ENCODE peak calls at places on chromosomes 11 and 22, in six cellular contexts. One of them, this sample, is unnamed.

GRCh38 chr11:57762235-57762866 is 749 bp downstream of the CTNND1 start:
- DNase-seq in PC-9: no peak
- DNase-seq in AG09319: no peak
- DNase-seq in adrenal gland: no peak
- DNase-seq in Peyer's patch: no peak
- DNase-seq in AG04449: no peak
- DNase-seq in this sample: no peak

GRCh38 chr11:130872961-130873360 is 43.3 kb downstream of the SNX19 start:
- DNase-seq in PC-9: no peak
- DNase-seq in AG09319: peak
- DNase-seq in adrenal gland: peak
- DNase-seq in Peyer's patch: no peak
- DNase-seq in AG04449: no peak
- DNase-seq in this sample: no peak

GRCh38 chr11:2891291-2891690 is 5.7 kb upstream of the CDKN1C start:
- DNase-seq in PC-9: no peak
- DNase-seq in AG09319: no peak
- DNase-seq in adrenal gland: no peak
- DNase-seq in Peyer's patch: no peak
- DNase-seq in AG04449: no peak
- DNase-seq in this sample: no peak

GRCh38 chr11:47288066-47288465 is 18.1 kb downstream of the MADD start:
- DNase-seq in PC-9: no peak
- DNase-seq in AG09319: no peak
- DNase-seq in adrenal gland: no peak
- DNase-seq in Peyer's patch: no peak
- DNase-seq in AG04449: no peak
- DNase-seq in this sample: no peak

GRCh38 chr22:45319319-45319675 is 9.6 kb downstream of the FAM118A start:
- DNase-seq in PC-9: no peak
- DNase-seq in AG09319: no peak
- DNase-seq in adrenal gland: no peak
- DNase-seq in Peyer's patch: no peak
- DNase-seq in AG04449: no peak
- DNase-seq in this sample: no peak

GRCh38 chr11:121106812-121107211 is 5.8 kb downstream of the TECTA start:
- DNase-seq in PC-9: no peak
- DNase-seq in AG09319: no peak
- DNase-seq in adrenal gland: no peak
- DNase-seq in Peyer's patch: no peak
- DNase-seq in AG04449: no peak
- DNase-seq in this sample: no peak

GRCh38 chr11:60925685-60926267 is 1.5 kb downstream of the TMEM132A start:
- DNase-seq in PC-9: peak
- DNase-seq in AG09319: no peak
- DNase-seq in adrenal gland: no peak
- DNase-seq in Peyer's patch: peak
- DNase-seq in AG04449: peak
- DNase-seq in this sample: no peak

GRCh38 chr22:35900483-35901168 is 128.0 kb downstream of the RBFOX2 start:
- DNase-seq in PC-9: peak
- DNase-seq in AG09319: no peak
- DNase-seq in adrenal gland: no peak
- DNase-seq in Peyer's patch: no peak
- DNase-seq in AG04449: no peak
- DNase-seq in this sample: no peak

GRCh38 chr11:11958403-11958802 is 50.0 kb downstream of the DKK3 start:
- DNase-seq in PC-9: no peak
- DNase-seq in AG09319: no peak
- DNase-seq in adrenal gland: no peak
- DNase-seq in Peyer's patch: no peak
- DNase-seq in AG04449: no peak
- DNase-seq in this sample: no peak

GRCh38 chr11:71357414-71357813 is 90.8 kb downstream of the DHCR7 start:
- DNase-seq in PC-9: no peak
- DNase-seq in AG09319: no peak
- DNase-seq in adrenal gland: no peak
- DNase-seq in Peyer's patch: peak
- DNase-seq in AG04449: no peak
- DNase-seq in this sample: no peak

GRCh38 chr11:23205156-23205871 is 345.0 kb upstream of the CCDC179 start:
- DNase-seq in PC-9: no peak
- DNase-seq in AG09319: no peak
- DNase-seq in adrenal gland: no peak
- DNase-seq in Peyer's patch: no peak
- DNase-seq in AG04449: peak
- DNase-seq in this sample: no peak

GRCh38 chr11:59157433-59157832 is 14.5 kb upstream of the DTX4 start:
- DNase-seq in PC-9: no peak
- DNase-seq in AG09319: no peak
- DNase-seq in adrenal gland: no peak
- DNase-seq in Peyer's patch: no peak
- DNase-seq in AG04449: no peak
- DNase-seq in this sample: no peak

GRCh38 chr11:9875862-9876261 is 212.0 kb downstream of the SWAP70 start:
- DNase-seq in PC-9: no peak
- DNase-seq in AG09319: no peak
- DNase-seq in adrenal gland: no peak
- DNase-seq in Peyer's patch: no peak
- DNase-seq in AG04449: no peak
- DNase-seq in this sample: no peak

GRCh38 chr22:35952576-35952975 is 76.0 kb downstream of the RBFOX2 start:
- DNase-seq in PC-9: no peak
- DNase-seq in AG09319: no peak
- DNase-seq in adrenal gland: no peak
- DNase-seq in Peyer's patch: no peak
- DNase-seq in AG04449: no peak
- DNase-seq in this sample: no peak

GRCh38 chr11:83002047-83002446 is 69.7 kb downstream of the RAB30 start:
- DNase-seq in PC-9: no peak
- DNase-seq in AG09319: no peak
- DNase-seq in adrenal gland: no peak
- DNase-seq in Peyer's patch: no peak
- DNase-seq in AG04449: no peak
- DNase-seq in this sample: no peak

GRCh38 chr11:112345166-112345565 is 84.5 kb upstream of the PLET1 start:
- DNase-seq in PC-9: peak
- DNase-seq in AG09319: no peak
- DNase-seq in adrenal gland: no peak
- DNase-seq in Peyer's patch: no peak
- DNase-seq in AG04449: no peak
- DNase-seq in this sample: no peak

GRCh38 chr22:43000441-43001175 is 14.3 kb downstream of the PACSIN2 start:
- DNase-seq in PC-9: no peak
- DNase-seq in AG09319: no peak
- DNase-seq in adrenal gland: peak
- DNase-seq in Peyer's patch: no peak
- DNase-seq in AG04449: no peak
- DNase-seq in this sample: no peak

GRCh38 chr11:129973809-129974208 is 28.8 kb downstream of the PRDM10 start:
- DNase-seq in PC-9: no peak
- DNase-seq in AG09319: no peak
- DNase-seq in adrenal gland: no peak
- DNase-seq in Peyer's patch: no peak
- DNase-seq in AG04449: no peak
- DNase-seq in this sample: peak

GRCh38 chr11:123755813-123756212 is 1.5 kb upstream of the OR6X1 start:
- DNase-seq in PC-9: no peak
- DNase-seq in AG09319: no peak
- DNase-seq in adrenal gland: no peak
- DNase-seq in Peyer's patch: no peak
- DNase-seq in AG04449: no peak
- DNase-seq in this sample: no peak

GRCh38 chr11:117094776-117095175 is 3.5 kb downstream of the SIK3 start:
- DNase-seq in PC-9: no peak
- DNase-seq in AG09319: no peak
- DNase-seq in adrenal gland: no peak
- DNase-seq in Peyer's patch: no peak
- DNase-seq in AG04449: no peak
- DNase-seq in this sample: no peak

GRCh38 chr22:36117053-36117554 is 43.5 kb downstream of the APOL3 start:
- DNase-seq in PC-9: no peak
- DNase-seq in AG09319: no peak
- DNase-seq in adrenal gland: no peak
- DNase-seq in Peyer's patch: no peak
- DNase-seq in AG04449: no peak
- DNase-seq in this sample: no peak

GRCh38 chr11:103946793-103947565 is 89.5 kb upstream of the DDI1 start:
- DNase-seq in PC-9: no peak
- DNase-seq in AG09319: peak
- DNase-seq in adrenal gland: peak
- DNase-seq in Peyer's patch: no peak
- DNase-seq in AG04449: no peak
- DNase-seq in this sample: no peak

GRCh38 chr11:112670806-112671570 is 290.2 kb upstream of the NCAM1 start:
- DNase-seq in PC-9: no peak
- DNase-seq in AG09319: no peak
- DNase-seq in adrenal gland: no peak
- DNase-seq in Peyer's patch: no peak
- DNase-seq in AG04449: no peak
- DNase-seq in this sample: no peak

GRCh38 chr11:130852589-130852988 is 63.7 kb downstream of the SNX19 start:
- DNase-seq in PC-9: no peak
- DNase-seq in AG09319: no peak
- DNase-seq in adrenal gland: no peak
- DNase-seq in Peyer's patch: no peak
- DNase-seq in AG04449: no peak
- DNase-seq in this sample: no peak

GRCh38 chr11:70826950-70827349 is 425.4 kb downstream of the SHANK2 start:
- DNase-seq in PC-9: no peak
- DNase-seq in AG09319: no peak
- DNase-seq in adrenal gland: peak
- DNase-seq in Peyer's patch: no peak
- DNase-seq in AG04449: no peak
- DNase-seq in this sample: no peak

GRCh38 chr11:77046060-77046501 is 11.9 kb downstream of the B3GNT6 start:
- DNase-seq in PC-9: no peak
- DNase-seq in AG09319: no peak
- DNase-seq in adrenal gland: peak
- DNase-seq in Peyer's patch: peak
- DNase-seq in AG04449: no peak
- DNase-seq in this sample: no peak

GRCh38 chr11:77049081-77049480 is 14.9 kb downstream of the B3GNT6 start:
- DNase-seq in PC-9: no peak
- DNase-seq in AG09319: no peak
- DNase-seq in adrenal gland: no peak
- DNase-seq in Peyer's patch: peak
- DNase-seq in AG04449: no peak
- DNase-seq in this sample: no peak

GRCh38 chr11:77044886-77045285 is 10.7 kb downstream of the B3GNT6 start:
- DNase-seq in PC-9: no peak
- DNase-seq in AG09319: no peak
- DNase-seq in adrenal gland: no peak
- DNase-seq in Peyer's patch: no peak
- DNase-seq in AG04449: no peak
- DNase-seq in this sample: no peak

GRCh38 chr11:77044356-77044755 is 10.2 kb downstream of the B3GNT6 start:
- DNase-seq in PC-9: no peak
- DNase-seq in AG09319: no peak
- DNase-seq in adrenal gland: no peak
- DNase-seq in Peyer's patch: no peak
- DNase-seq in AG04449: no peak
- DNase-seq in this sample: no peak

GRCh38 chr11:77047007-77047927 is 13.1 kb downstream of the B3GNT6 start:
- DNase-seq in PC-9: peak
- DNase-seq in AG09319: peak
- DNase-seq in adrenal gland: peak
- DNase-seq in Peyer's patch: peak
- DNase-seq in AG04449: peak
- DNase-seq in this sample: no peak
- TF ChIP-seq CTCF in PC-9: peak
- TF ChIP-seq CTCF in AG09319: peak
- TF ChIP-seq CTCF in adrenal gland: peak
- TF ChIP-seq CTCF in Peyer's patch: peak
- TF ChIP-seq CTCF in AG04449: peak
- TF ChIP-seq CTCF in this sample: peak

DNA sequence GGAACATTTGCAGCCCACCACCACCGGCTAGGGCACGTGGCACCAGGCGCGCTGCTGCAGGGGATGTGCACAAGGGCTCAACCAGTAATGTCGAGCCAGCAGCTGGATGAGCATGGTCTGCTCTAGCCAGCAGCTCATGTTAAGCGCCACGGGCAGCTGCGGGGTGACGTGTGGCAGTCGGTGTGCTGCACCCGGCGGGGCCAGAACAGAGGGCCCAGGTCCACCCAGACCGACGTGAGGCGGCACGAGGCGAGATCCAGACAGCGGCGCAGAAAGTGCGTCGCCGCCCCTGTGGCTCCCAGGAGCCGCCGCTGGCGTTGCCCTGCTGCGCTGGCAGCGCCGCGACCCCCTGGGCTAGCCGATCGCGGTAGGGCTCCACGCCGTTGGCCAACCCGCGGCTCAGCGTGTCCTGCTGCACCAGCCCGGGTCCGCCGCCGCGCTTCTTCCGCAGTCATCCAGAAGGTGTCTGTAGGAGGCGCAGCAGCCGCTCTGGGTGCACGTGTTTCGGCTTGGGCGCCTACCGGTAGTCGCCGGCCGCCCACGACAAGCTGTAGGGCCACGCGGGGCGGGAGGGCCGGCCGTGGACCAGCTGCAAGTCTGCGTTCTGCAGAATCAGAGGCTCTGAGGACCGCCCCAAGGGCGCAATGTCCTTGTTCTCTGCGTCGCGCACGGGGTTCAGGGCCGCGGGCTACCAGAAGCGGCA is 4.6 kb upstream of the GALR3 start:
- DNase-seq in PC-9: no peak
- DNase-seq in AG09319: no peak
- DNase-seq in adrenal gland: peak
- DNase-seq in Peyer's patch: peak
- DNase-seq in AG04449: no peak
- DNase-seq in this sample: no peak
- TF ChIP-seq CTCF in PC-9: no peak
- TF ChIP-seq CTCF in AG09319: peak
- TF ChIP-seq CTCF in adrenal gland: peak
- TF ChIP-seq CTCF in Peyer's patch: no peak
- TF ChIP-seq CTCF in AG04449: peak
- TF ChIP-seq CTCF in this sample: peak

GRCh38 chr22:21000215-21000986 is 1.5 kb downstream of the THAP7 start:
- DNase-seq in PC-9: no peak
- DNase-seq in AG09319: no peak
- DNase-seq in adrenal gland: no peak
- DNase-seq in Peyer's patch: no peak
- DNase-seq in AG04449: no peak
- DNase-seq in this sample: no peak
- TF ChIP-seq CTCF in PC-9: no peak
- TF ChIP-seq CTCF in AG09319: no peak
- TF ChIP-seq CTCF in adrenal gland: no peak
- TF ChIP-seq CTCF in Peyer's patch: no peak
- TF ChIP-seq CTCF in AG04449: no peak
- TF ChIP-seq CTCF in this sample: no peak

DNA sequence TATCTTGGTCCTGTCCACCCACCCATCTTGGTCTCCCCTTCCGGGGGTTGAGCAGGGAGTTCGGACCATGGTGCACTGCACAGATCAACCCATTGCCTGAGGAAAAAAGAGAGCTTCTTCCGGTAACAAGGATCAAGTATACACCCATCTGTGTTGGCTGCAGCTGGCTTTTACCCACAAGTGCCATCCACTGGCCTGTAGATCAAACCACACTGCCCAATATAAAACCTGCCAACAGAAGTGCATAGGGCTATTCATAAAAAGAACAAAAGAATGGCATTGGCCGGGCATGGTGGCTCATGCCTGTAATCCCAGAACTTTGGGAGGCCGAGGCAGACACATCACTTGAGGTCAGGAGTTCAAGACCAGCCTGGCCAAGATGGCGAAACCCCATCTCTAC is 94.5 kb downstream of the ZC3H12C start:
- DNase-seq in PC-9: no peak
- DNase-seq in AG09319: no peak
- DNase-seq in adrenal gland: no peak
- DNase-seq in Peyer's patch: no peak
- DNase-seq in AG04449: no peak
- DNase-seq in this sample: no peak
- TF ChIP-seq CTCF in PC-9: no peak
- TF ChIP-seq CTCF in AG09319: no peak
- TF ChIP-seq CTCF in adrenal gland: no peak
- TF ChIP-seq CTCF in Peyer's patch: no peak
- TF ChIP-seq CTCF in AG04449: no peak
- TF ChIP-seq CTCF in this sample: no peak

This sample was measured in osteocyte.